ENCODE peak calls at places on chromosome 12, in four cellular contexts. C, P, M and X are unnamed samples.

GRCh38 chr12:16602412-16602811 is 3.5 kb downstream of the LMO3 start:
- DNase-seq in C (no peak), P (no peak), M (no peak), X (no peak)

GRCh38 chr12:122961551-122962329 is 4.5 kb downstream of the ABCB9 start:
- DNase-seq in C (no peak), P (no peak), M (no peak), X (no peak)

GRCh38 chr12:95838125-95838524 is 20.6 kb upstream of the SNRPF start:
- DNase-seq in C (peak; percentile 90), P (peak; percentile 49), M (no peak), X (peak; percentile 72)

GRCh38 chr12:52191841-52192791 is at the start of gene KRT80:
- DNase-seq in C (peak; percentile 99), P (peak; percentile 86), M (no peak), X (peak; percentile 99)

GRCh38 chr12:114152890-114153289 is 186.8 kb upstream of the RBM19 start:
- DNase-seq in C (no peak), P (no peak), M (no peak), X (no peak)

GRCh38 chr12:53063708-53064612 is 14.1 kb downstream of the TNS2 start:
- DNase-seq in C (no peak), P (no peak), M (no peak), X (peak; percentile 74)

GRCh38 chr12:127355061-127355820 is 911.7 kb upstream of the TMEM132C start:
- DNase-seq in C (peak; percentile 31), P (no peak), M (peak; percentile 46), X (no peak)

GRCh38 chr12:106251636-106252035 is 3.8 kb upstream of the CKAP4 start:
- DNase-seq in C (no peak), P (no peak), M (no peak), X (peak; percentile 56)

GRCh38 chr12:60535363-60535762 is 939.5 kb downstream of the SLC16A7 start:
- DNase-seq in C (no peak), P (no peak), M (no peak), X (peak; percentile 0)

GRCh38 chr12:130009961-130010360 is 106.1 kb upstream of the TMEM132D start:
- DNase-seq in C (no peak), P (no peak), M (no peak), X (no peak)

GRCh38 chr12:132487311-132487741 is 2.6 kb upstream of the FBRSL1 start:
- DNase-seq in C (no peak), P (no peak), M (no peak), X (no peak)

GRCh38 chr12:89040146-89040964 is 311.9 kb downstream of the DUSP6 start:
- DNase-seq in C (no peak), P (no peak), M (no peak), X (peak; percentile 44)

GRCh38 chr12:67885370-67886169 is 103.7 kb upstream of the IFNG-AS1 start:
- DNase-seq in C (no peak), P (no peak), M (no peak), X (no peak)

GRCh38 chr12:89117448-89118034 is 234.8 kb downstream of the DUSP6 start:
- DNase-seq in C (no peak), P (peak; percentile 3), M (no peak), X (peak; percentile 2)

GRCh38 chr12:112577473-112578334 is 159.0 kb downstream of the PTPN11 start:
- DNase-seq in C (no peak), P (no peak), M (no peak), X (no peak)

GRCh38 chr12:113152835-113153814 is 3.6 kb downstream of the CFAP73 start:
- DNase-seq in C (peak; percentile 90), P (peak; percentile 55), M (peak; percentile 75), X (peak; percentile 65)

GRCh38 chr12:45178771-45179170 is 37.1 kb upstream of the ANO6 start:
- DNase-seq in C (no peak), P (no peak), M (no peak), X (no peak)

GRCh38 chr12:4157122-4157521 is 116.4 kb upstream of the CCND2 start:
- DNase-seq in C (no peak), P (no peak), M (no peak), X (no peak)

GRCh38 chr12:100345020-100345767 is 11.7 kb upstream of the SLC17A8 start:
- DNase-seq in C (no peak), P (no peak), M (no peak), X (no peak)

GRCh38 chr12:107955966-107956643 is 173.0 kb upstream of the WSCD2 start:
- DNase-seq in C (no peak), P (no peak), M (no peak), X (no peak)

GRCh38 chr12:92297932-92298681 is 152.5 kb upstream of the BTG1 start:
- DNase-seq in C (no peak), P (no peak), M (no peak), X (peak; percentile 80)

GRCh38 chr12:29544428-29545101 is 47.1 kb upstream of the OVCH1 start:
- DNase-seq in C (no peak), P (no peak), M (no peak), X (no peak)

DNA sequence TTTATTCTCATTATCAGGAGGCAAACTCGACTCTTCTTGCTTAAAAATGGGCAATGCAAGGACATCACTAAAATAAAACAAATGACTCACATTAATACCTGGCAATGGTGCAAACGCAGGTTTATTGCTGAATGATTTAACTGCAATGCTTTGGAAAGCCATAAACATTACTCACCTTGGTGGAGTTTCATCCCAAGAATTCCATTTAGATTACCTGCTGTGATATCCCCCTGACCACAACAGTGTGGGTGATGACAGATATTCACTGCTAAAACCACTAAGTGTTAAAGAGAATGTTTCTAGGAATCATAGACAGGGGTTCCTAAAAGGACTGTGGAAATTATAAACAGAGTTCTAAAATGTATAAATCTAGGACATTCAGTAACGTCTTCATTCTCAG is 35.3 kb upstream of the CSRNP2 start:
- DNase-seq in C (no peak), P (no peak), M (no peak), X (peak; percentile 84)
- TF ChIP-seq MAZ in C (no peak), P (no peak), M (no peak), X (no peak)

GRCh38 chr12:50187084-50187900 is 20.1 kb upstream of the CERS5 start:
- DNase-seq in C (no peak), P (no peak), M (no peak), X (peak; percentile 94)
- TF ChIP-seq USF2 in C (no peak), P (no peak), M (no peak), X (no peak)

GRCh38 chr12:58386136-58386535 is 444.8 kb downstream of the ATP23 start:
- DNase-seq in C (no peak), P (no peak), M (no peak), X (no peak)

GRCh38 chr12:58387199-58387598 is 445.8 kb downstream of the ATP23 start:
- DNase-seq in C (no peak), P (no peak), M (no peak), X (peak; percentile 72)

GRCh38 chr12:58393152-58393551 is 451.8 kb downstream of the ATP23 start:
- DNase-seq in C (no peak), P (no peak), M (no peak), X (peak; percentile 52)

DNA sequence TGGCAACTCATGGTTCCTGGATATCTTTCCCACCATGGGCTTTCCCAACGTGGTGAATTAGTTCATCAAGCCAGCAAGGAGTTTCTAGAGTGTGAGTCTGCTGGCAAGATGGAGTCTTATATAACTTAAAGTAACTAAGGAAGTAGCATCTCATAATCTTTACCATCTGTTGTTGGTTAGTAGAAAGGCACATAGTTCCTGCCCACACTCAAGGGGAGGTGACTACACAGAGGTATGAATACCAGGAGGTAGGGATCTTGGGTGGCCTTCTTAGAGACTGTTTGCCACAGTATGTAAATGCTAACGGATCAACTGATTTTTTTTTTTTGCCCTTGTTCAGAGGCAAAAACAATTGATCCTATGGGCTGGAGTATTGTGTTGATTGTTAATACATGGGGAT is 446.9 kb downstream of the ATP23 start:
- DNase-seq in C (no peak), P (no peak), M (no peak), X (no peak)
- TF ChIP-seq MAZ in C (no peak), P (no peak), M (no peak), X (no peak)

DNA sequence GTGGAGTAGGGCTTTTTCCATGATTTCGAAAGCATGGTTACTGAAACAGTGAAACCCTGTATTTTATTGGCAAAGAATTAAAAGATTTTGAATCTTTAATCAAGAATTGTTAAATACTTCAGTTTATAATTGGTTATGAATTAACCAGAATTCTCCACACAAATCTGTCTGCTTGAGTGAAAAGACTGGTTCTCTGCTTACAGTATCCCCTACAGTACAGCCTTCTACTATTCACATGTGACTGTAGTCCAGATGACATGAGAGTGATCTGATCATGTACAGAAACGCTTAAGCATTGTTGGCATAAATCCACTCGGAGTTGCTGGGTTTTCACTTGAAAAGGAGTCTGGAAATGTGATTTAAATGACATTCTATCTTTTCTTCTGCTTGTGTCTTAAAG is 221.9 kb upstream of the LRIG3 start:
- DNase-seq in C (no peak), P (no peak), M (no peak), X (no peak)
- TF ChIP-seq USF2 in C (no peak), P (no peak), M (no peak), X (no peak)

GRCh38 chr12:91139264-91139663 is 28.0 kb upstream of the LUM start:
- DNase-seq in C (no peak), P (no peak), M (no peak), X (peak; percentile 17)
- TF ChIP-seq MAZ in C (no peak), P (no peak), M (no peak), X (no peak)

DNA sequence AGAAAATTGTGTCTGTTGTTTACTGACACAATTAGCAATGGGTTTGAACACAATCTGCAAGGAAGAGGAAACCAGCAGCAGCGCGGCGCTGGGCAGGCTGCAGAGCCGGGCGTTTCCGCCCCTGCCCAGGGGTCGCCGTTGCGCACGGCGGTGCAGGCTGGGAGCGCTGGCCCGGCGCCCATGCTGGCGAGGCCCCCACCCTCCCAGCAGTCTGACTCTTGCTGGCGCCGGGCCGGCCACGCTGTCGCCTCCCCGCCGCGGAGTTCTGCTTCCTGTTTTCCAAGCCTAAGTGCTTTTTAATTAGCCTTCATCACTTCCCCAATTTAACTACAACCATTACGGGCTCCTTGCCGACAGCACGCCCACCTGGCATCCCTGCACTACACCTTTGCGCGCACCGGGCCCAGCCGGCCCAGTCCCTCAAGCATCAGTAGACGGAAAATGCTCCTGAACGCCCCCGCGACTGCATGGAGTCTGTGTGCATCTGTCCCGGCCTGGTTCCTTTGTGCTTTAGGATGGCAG is 212.1 kb downstream of the GXYLT1 start:
- DNase-seq in C (no peak), P (no peak), M (peak; percentile 8), X (no peak)
- TF ChIP-seq USF2 in C (no peak), P (no peak), M (no peak), X (no peak)

DNA sequence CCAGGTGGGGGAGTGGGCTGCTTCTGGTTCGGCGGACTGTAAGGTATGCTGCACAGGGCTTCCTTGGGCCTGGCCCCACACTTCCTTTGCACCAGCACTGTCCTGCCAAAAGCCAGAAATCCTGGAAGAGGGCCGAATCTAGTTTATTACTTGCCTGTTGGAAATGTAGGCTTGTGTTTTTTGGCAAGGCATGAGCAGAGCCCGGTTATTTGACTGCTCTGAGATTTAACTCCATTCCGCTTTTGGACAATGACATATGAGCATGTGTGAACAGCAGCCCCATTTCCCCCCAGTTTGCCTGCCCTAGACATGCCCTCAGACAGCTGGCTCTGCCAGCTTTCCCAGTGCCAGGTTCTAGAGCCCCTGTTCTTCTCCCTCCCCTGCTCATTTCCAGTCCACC is 86.6 kb downstream of the BORCS5 start:
- DNase-seq in C (no peak), P (no peak), M (no peak), X (no peak)
- TF ChIP-seq MAZ in C (no peak), P (no peak), M (no peak), X (no peak)

GRCh38 chr12:102740157-102741032 is 176.6 kb downstream of the PAH start:
- DNase-seq in C (peak; percentile 58), P (peak; percentile 6), M (no peak), X (peak; percentile 36)
- TF ChIP-seq USF2 in C (no peak), P (no peak), M (no peak), X (no peak)

GRCh38 chr12:121388421-121388981 is 11.4 kb upstream of the RNF34 start:
- DNase-seq in C (peak; percentile 32), P (peak; percentile 66), M (no peak), X (peak; percentile 94)
- TF ChIP-seq MAZ in C (no peak), P (no peak), M (no peak), X (peak; percentile 66)